ENCODE peak calls at places on chromosome 6, in eight cellular contexts. B, X, D, M, E, C, F and W are unnamed samples. For H3K27me3, the result is how much of the 10 kb centered on the place peaks cover.

GRCh38 chr6:166305562-166306117 is 2.6 kb downstream of the PRR18 start:
- DNase-seq in X (no peak), D (no peak), F (no peak), C (no peak), B (no peak), E (no peak), M (no peak), W (no peak)

GRCh38 chr6:37206674-37207073 is 36.7 kb downstream of the PIM1 start:
- DNase-seq in D (no peak), B (no peak), E (no peak), F (no peak), X (no peak), M (no peak), C (no peak), W (no peak)

GRCh38 chr6:137765044-137765443 is 102.0 kb upstream of the TNFAIP3 start:
- DNase-seq in X (no peak), D (no peak), M (no peak), E (no peak), F (no peak), B (no peak), C (no peak), W (no peak)

GRCh38 chr6:166862287-166862977 is 93.9 kb downstream of the RNASET2 start:
- DNase-seq in M (no peak), C (peak), B (no peak), X (no peak), D (no peak), E (no peak), F (no peak), W (peak)

GRCh38 chr6:43299338-43300293 is 1.6 kb downstream of the SLC22A7 start:
- DNase-seq in E (no peak), B (peak), X (no peak), D (no peak), F (no peak), M (no peak), C (no peak), W (no peak)

GRCh38 chr6:21348462-21349195 is 244.9 kb upstream of the SOX4 start:
- DNase-seq in D (no peak), E (no peak), C (peak), M (no peak), F (no peak), X (peak), B (no peak), W (peak)

GRCh38 chr6:89007209-89008001 is 44.0 kb upstream of the RNGTT start:
- DNase-seq in M (no peak), X (no peak), B (no peak), F (no peak), D (no peak), C (no peak), E (no peak), W (no peak)

GRCh38 chr6:111874030-111874425 is 776 bp upstream of the FYN start:
- DNase-seq in X (peak), C (no peak), D (no peak), B (no peak), F (no peak), E (no peak), M (no peak), W (no peak)

GRCh38 chr6:138492113-138492512 is 7.2 kb downstream of the NHSL1 start:
- DNase-seq in M (no peak), F (no peak), B (no peak), D (no peak), X (no peak), C (no peak), E (no peak), W (no peak)

GRCh38 chr6:37257634-37258404 is at the start of the genes TBC1D22B and TMEM217:
- DNase-seq in C (peak), F (peak), D (peak), X (peak), E (peak), B (peak), M (peak), W (peak)

GRCh38 chr6:8108031-8108660 is 5.8 kb upstream of the EEF1E1 start:
- DNase-seq in B (no peak), F (no peak), X (peak), E (no peak), C (no peak), D (no peak), M (no peak), W (no peak)

GRCh38 chr6:79076881-79077641 is 993 bp downstream of the PHIP start:
- DNase-seq in D (peak), X (peak), M (peak), B (peak), E (peak), F (peak), C (peak), W (peak)

GRCh38 chr6:79076160-79076559 is 1.9 kb downstream of the PHIP start:
- DNase-seq in X (peak), E (no peak), B (no peak), F (no peak), D (no peak), C (no peak), M (no peak), W (no peak)

GRCh38 chr6:79077680-79078056 is 386 bp downstream of the PHIP start:
- DNase-seq in B (no peak), E (peak), F (peak), C (no peak), D (no peak), X (no peak), M (no peak), W (peak)

GRCh38 chr6:79079425-79080130 is 1.5 kb upstream of the PHIP start:
- DNase-seq in E (no peak), X (peak), D (no peak), C (no peak), F (no peak), B (no peak), M (no peak), W (no peak)

DNA sequence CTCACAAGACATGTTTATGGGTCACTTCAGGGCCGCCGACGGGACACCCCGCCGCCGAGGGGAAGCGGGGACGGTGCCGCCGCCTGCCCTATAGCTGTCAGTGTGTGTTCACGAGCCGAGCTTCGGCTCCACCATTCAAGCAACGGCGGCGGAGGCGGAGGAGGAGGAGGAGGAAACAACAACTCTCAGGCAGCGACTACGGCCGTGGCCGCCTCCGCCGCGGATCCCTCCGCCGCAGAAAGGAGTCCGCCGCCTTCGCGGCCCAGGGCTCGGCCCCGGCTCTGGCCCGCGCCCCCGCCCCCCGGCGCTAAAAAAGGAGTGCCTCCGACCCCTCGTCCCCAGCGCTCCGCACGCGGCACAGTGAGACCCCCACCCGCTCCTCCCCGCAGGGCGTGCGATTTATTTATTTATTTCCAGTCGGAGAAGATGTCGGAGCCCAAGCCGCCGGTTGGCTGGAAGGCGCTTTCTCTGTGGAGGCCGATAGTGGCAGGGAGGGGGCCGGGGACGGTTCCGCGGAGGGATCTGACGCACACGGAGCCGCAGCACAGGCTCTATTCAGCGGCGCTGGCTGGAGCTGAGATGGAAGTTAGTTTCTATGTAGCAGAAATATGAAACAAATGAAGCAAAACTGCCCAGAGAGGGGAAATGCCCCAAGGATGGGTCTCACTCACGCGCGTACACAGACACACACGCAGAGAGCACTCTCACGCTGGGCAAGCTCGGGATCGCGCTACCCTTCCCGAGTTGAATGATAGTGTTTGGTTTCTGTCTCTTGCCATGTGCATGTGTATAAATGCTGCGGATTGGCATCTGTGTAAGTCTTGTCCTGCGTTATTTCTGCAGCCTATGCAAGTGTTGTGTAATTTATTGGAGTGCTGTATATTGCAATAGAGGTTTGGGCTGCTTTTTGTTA is at the start of gene PHIP:
- DNase-seq in B (peak), F (peak), D (peak), E (peak), C (peak), M (peak), X (peak), W (peak)
- TF ChIP-seq POLR2A in B (peak), F (peak), D (no peak), E (peak), C (peak), M (peak), X (peak), W (peak)

GRCh38 chr6:32200711-32201475 is 8.4 kb upstream of the GPSM3 start:
- DNase-seq in D (no peak), E (no peak), C (no peak), X (no peak), B (no peak), M (no peak), F (no peak), W (no peak)

GRCh38 chr6:32204268-32204715 is 11.8 kb upstream of the GPSM3 start:
- DNase-seq in F (no peak), X (no peak), C (no peak), B (no peak), E (no peak), D (no peak), M (no peak), W (no peak)

GRCh38 chr6:32198866-32199265 is 6.4 kb upstream of the GPSM3 start:
- DNase-seq in F (no peak), M (no peak), D (no peak), X (no peak), B (no peak), C (no peak), E (no peak), W (no peak)

GRCh38 chr6:32203435-32204267 is 11.2 kb upstream of the GPSM3 start:
- DNase-seq in E (no peak), B (no peak), M (no peak), D (no peak), F (no peak), X (no peak), C (no peak), W (no peak)

GRCh38 chr6:32202186-32202585 is 9.7 kb upstream of the GPSM3 start:
- DNase-seq in X (no peak), M (no peak), B (no peak), D (no peak), F (no peak), C (no peak), E (no peak), W (no peak)
- TF ChIP-seq CTCF in X (no peak), M (no peak), B (no peak), D (no peak), F (no peak), C (no peak), E (no peak), W (no peak)

GRCh38 chr6:40584741-40585140 is 2.4 kb downstream of the LRFN2 start:
- DNase-seq in E (no peak), X (no peak), D (no peak), C (no peak), M (no peak), B (no peak), F (no peak), W (no peak)

GRCh38 chr6:40586800-40587201 is 363 bp downstream of the LRFN2 start:
- DNase-seq in D (no peak), B (no peak), E (no peak), F (no peak), X (no peak), M (no peak), C (peak), W (peak)

GRCh38 chr6:40586369-40586768 is 795 bp downstream of the LRFN2 start:
- DNase-seq in X (no peak), F (no peak), C (peak), M (no peak), E (no peak), D (no peak), B (no peak), W (no peak)

GRCh38 chr6:40585218-40585617 is 1.9 kb downstream of the LRFN2 start:
- DNase-seq in B (no peak), E (no peak), D (no peak), X (no peak), F (no peak), M (no peak), C (no peak), W (no peak)

DNA sequence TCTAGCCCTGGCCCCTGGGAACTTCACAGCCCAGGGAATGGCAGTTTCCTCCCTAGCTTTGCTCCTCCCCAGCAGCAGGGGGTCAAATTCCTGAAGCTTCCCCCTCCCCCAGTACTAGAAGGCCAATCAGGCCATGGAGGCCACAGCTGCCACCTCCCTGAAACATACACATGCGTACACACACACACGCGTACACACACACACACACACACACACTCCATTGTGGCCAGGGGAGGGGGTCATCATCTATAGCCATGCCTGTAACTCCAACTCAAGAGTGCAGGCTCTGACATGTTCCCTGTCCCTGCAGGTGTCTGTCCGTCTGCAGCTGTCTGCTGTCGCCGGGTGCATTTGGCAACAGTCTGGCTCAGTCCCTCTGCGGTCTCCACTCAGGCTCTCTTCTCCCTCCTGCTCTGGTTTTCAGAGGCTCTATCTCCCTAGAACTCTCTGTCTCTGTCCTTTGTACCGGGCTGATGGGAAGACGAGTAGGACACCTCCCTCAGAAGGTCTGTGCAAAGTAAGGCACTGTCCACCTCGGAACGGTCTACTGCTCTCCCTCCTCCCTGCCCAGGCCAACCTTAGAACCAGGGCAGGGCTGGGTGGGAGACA is 1.4 kb downstream of the LRFN2 start:
- DNase-seq in E (no peak), M (no peak), F (no peak), X (no peak), C (peak), D (no peak), B (no peak), W (no peak)
- H3K27me3 ChIP-seq in E (under half), M (under half), F (under half), X (under half), C (under half), D (under half), B (half or more), W (under half)

GRCh38 chr6:39829331-39829730 is 37.2 kb downstream of the DAAM2 start:
- DNase-seq in F (no peak), D (no peak), C (no peak), X (no peak), B (no peak), E (peak), M (no peak), W (no peak)
- TF ChIP-seq POLR2A in F (no peak), D (no peak), C (no peak), X (no peak), B (no peak), E (no peak), M (no peak), W (no peak)